ENCODE peak calls at places on chromosomes 11 and 22, in four cellular contexts. One of them, this sample, is unnamed.

GRCh38 chr11:63534895-63535461 is 1.6 kb upstream of the PLAAT4 start:
- DNase-seq in ELF-1: no peak
- DNase-seq in fibroblast of mammary gland: no peak
- DNase-seq in GM10248: peak
- DNase-seq in this sample: no peak

GRCh38 chr11:45021692-45022130 is 71.0 kb upstream of the TP53I11 start:
- DNase-seq in ELF-1: peak
- DNase-seq in fibroblast of mammary gland: peak
- DNase-seq in GM10248: no peak
- DNase-seq in this sample: no peak

GRCh38 chr22:39207141-39208012 is 37.4 kb downstream of the PDGFB start:
- DNase-seq in ELF-1: peak
- DNase-seq in fibroblast of mammary gland: no peak
- DNase-seq in GM10248: no peak
- DNase-seq in this sample: peak

GRCh38 chr22:22141031-22141430 is 103.6 kb upstream of the VPREB1 start:
- DNase-seq in ELF-1: no peak
- DNase-seq in fibroblast of mammary gland: no peak
- DNase-seq in GM10248: no peak
- DNase-seq in this sample: no peak

GRCh38 chr11:1127664-1128162 is 30.0 kb upstream of the MUC5AC start:
- DNase-seq in ELF-1: no peak
- DNase-seq in fibroblast of mammary gland: no peak
- DNase-seq in GM10248: no peak
- DNase-seq in this sample: no peak

GRCh38 chr11:4093519-4094347 is 866 bp upstream of the RRM1 start:
- DNase-seq in ELF-1: no peak
- DNase-seq in fibroblast of mammary gland: peak
- DNase-seq in GM10248: no peak
- DNase-seq in this sample: no peak

GRCh38 chr11:45964911-45965389 is 42.5 kb downstream of the LARGE2 start:
- DNase-seq in ELF-1: peak
- DNase-seq in fibroblast of mammary gland: peak
- DNase-seq in GM10248: peak
- DNase-seq in this sample: peak

GRCh38 chr11:118276422-118276821 is 12.3 kb upstream of the MPZL2 start:
- DNase-seq in ELF-1: no peak
- DNase-seq in fibroblast of mammary gland: no peak
- DNase-seq in GM10248: no peak
- DNase-seq in this sample: no peak

GRCh38 chr11:127789887-127790286 is 789.3 kb upstream of the KIRREL3 start:
- DNase-seq in ELF-1: peak
- DNase-seq in fibroblast of mammary gland: no peak
- DNase-seq in GM10248: no peak
- DNase-seq in this sample: peak

GRCh38 chr11:113159967-113160621 is 154.3 kb upstream of the TTC12 start:
- DNase-seq in ELF-1: no peak
- DNase-seq in fibroblast of mammary gland: no peak
- DNase-seq in GM10248: no peak
- DNase-seq in this sample: peak

GRCh38 chr11:86515297-86516094 is 140.8 kb downstream of the CCDC81 start:
- DNase-seq in ELF-1: peak
- DNase-seq in fibroblast of mammary gland: peak
- DNase-seq in GM10248: no peak
- DNase-seq in this sample: peak

GRCh38 chr11:19243601-19244000 is 2.9 kb upstream of the E2F8 start:
- DNase-seq in ELF-1: no peak
- DNase-seq in fibroblast of mammary gland: no peak
- DNase-seq in GM10248: no peak
- DNase-seq in this sample: no peak

GRCh38 chr11:74683279-74683871 is 47.9 kb downstream of the CHRDL2 start:
- DNase-seq in ELF-1: peak
- DNase-seq in fibroblast of mammary gland: no peak
- DNase-seq in GM10248: no peak
- DNase-seq in this sample: no peak

GRCh38 chr11:90803781-90804180 is 580.9 kb upstream of the CHORDC1 start:
- DNase-seq in ELF-1: no peak
- DNase-seq in fibroblast of mammary gland: no peak
- DNase-seq in GM10248: no peak
- DNase-seq in this sample: peak

GRCh38 chr11:81237139-81237538 is 1496.5 kb downstream of the FAM181B start:
- DNase-seq in ELF-1: no peak
- DNase-seq in fibroblast of mammary gland: peak
- DNase-seq in GM10248: no peak
- DNase-seq in this sample: peak

GRCh38 chr11:113839842-113840241 is 35.5 kb downstream of the USP28 start:
- DNase-seq in ELF-1: no peak
- DNase-seq in fibroblast of mammary gland: no peak
- DNase-seq in GM10248: peak
- DNase-seq in this sample: no peak

GRCh38 chr11:1122356-1123002 is 35.3 kb upstream of the MUC5AC start:
- DNase-seq in ELF-1: no peak
- DNase-seq in fibroblast of mammary gland: no peak
- DNase-seq in GM10248: no peak
- DNase-seq in this sample: no peak

This sample was measured in MCF 10A.